ENCODE peak calls at places on chromosomes 12 and 14, in seven cellular contexts. G, S, R, V, A, P and D are unnamed samples.

GRCh38 chr14:104650057-104650980 is 39.1 kb upstream of the INF2 start:
- DNase-seq in G (no peak), S (peak; percentile 86), R (peak; percentile 66), V (peak; percentile 66), A (peak; percentile 69), P (no peak), D (no peak)

GRCh38 chr12:130422676-130423075 is 85.0 kb downstream of the PIWIL1 start:
- DNase-seq in G (no peak), S (no peak), R (no peak), V (no peak), A (no peak), P (no peak), D (no peak)

GRCh38 chr14:69285661-69286255 is 25.8 kb downstream of the GALNT16 start:
- DNase-seq in G (no peak), S (no peak), R (no peak), V (no peak), A (no peak), P (no peak), D (no peak)

GRCh38 chr12:65830305-65830704 is 6.0 kb downstream of the HMGA2 start:
- DNase-seq in G (no peak), S (no peak), R (peak; percentile 44), V (peak; percentile 67), A (no peak), P (no peak), D (no peak)

GRCh38 chr12:47651368-47652254 is 54.2 kb downstream of the RPAP3 start:
- DNase-seq in G (peak; percentile 77), S (peak; percentile 71), R (peak; percentile 79), V (peak; percentile 66), A (peak; percentile 59), P (peak; percentile 52), D (peak; percentile 26)

GRCh38 chr14:105131241-105131640 is 37.3 kb downstream of the JAG2 start:
- DNase-seq in G (no peak), S (no peak), R (no peak), V (no peak), A (no peak), P (no peak), D (no peak)

GRCh38 chr12:50799908-50800307 is 36.0 kb downstream of the ATF1 start:
- DNase-seq in G (no peak), S (no peak), R (peak; percentile 12), V (no peak), A (no peak), P (no peak), D (no peak)

GRCh38 chr14:81144811-81145598 is 75.8 kb downstream of the GTF2A1 start:
- DNase-seq in G (no peak), S (no peak), R (no peak), V (no peak), A (no peak), P (no peak), D (no peak)

GRCh38 chr14:30621354-30621953 is 665 bp upstream of the SCFD1 start:
- DNase-seq in G (no peak), S (peak; percentile 7), R (peak; percentile 46), V (no peak), A (no peak), P (no peak), D (no peak)

GRCh38 chr14:104594310-104595046 is 10.1 kb downstream of the TMEM179 start:
- DNase-seq in G (no peak), S (no peak), R (no peak), V (no peak), A (no peak), P (peak; percentile 19), D (no peak)

GRCh38 chr12:31231611-31232360 is 94.2 kb downstream of the SINHCAF start:
- DNase-seq in G (no peak), S (no peak), R (no peak), V (no peak), A (no peak), P (no peak), D (no peak)

GRCh38 chr12:44616385-44616784 is 259.7 kb downstream of the NELL2 start:
- DNase-seq in G (no peak), S (no peak), R (no peak), V (no peak), A (no peak), P (no peak), D (no peak)

GRCh38 chr14:22598099-22598895 is at the start of gene ABHD4:
- DNase-seq in G (peak; percentile 60), S (peak; percentile 90), R (peak; percentile 75), V (peak; percentile 79), A (peak; percentile 88), P (peak; percentile 89), D (no peak)
- TF ChIP-seq CTCF in G (no peak), S (no peak), R (no peak), V (no peak), A (no peak), P (no peak), D (peak; percentile 1)

GRCh38 chr12:6965026-6965661 is 5.3 kb downstream of the PHB2 start:
- DNase-seq in G (peak; percentile 86), S (peak; percentile 90), R (peak; percentile 93), V (peak; percentile 80), A (peak; percentile 91), P (peak; percentile 92), D (no peak)
- H3K4me3 ChIP-seq in G (no peak overlapping the region), S (no peak overlapping the region), R (no peak overlapping the region), V (no peak overlapping the region), A (peak overlapping the region; percentile 68), P (no peak overlapping the region), D (no peak overlapping the region)

DNA sequence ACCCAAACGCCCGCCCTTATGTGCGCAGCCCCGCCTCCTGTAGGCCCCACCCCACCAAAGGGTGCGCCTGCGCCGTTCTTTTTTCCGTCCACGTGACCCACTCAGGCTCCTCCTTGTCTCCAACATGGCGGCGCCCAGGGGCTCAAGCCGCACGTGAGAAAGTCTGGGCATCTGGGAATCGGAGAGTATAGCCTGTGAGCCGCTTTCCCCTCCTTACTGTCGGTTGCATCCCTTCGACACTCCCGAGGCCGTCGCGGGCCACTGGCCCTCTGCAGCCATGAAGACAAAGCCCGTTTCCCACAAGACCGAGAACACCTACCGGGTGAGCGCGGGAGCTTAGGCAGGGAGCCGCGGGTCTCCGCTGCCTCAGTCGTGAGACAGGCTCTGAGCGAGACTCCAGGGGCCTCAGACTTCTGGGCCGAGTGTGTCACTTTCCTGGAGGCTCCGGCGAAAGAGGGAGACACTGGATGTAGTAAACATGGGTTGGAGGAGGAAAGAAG is at the start of gene UTP20:
- DNase-seq in G (peak; percentile 93), S (peak; percentile 95), R (peak; percentile 91), V (peak; percentile 94), A (peak; percentile 94), P (peak; percentile 94), D (peak; percentile 63)
- TF ChIP-seq CTCF in G (no peak), S (no peak), R (no peak), V (no peak), A (peak; percentile 10), P (no peak), D (no peak)

GRCh38 chr14:61322799-61323290 is 1.5 kb downstream of the PRKCH start:
- DNase-seq in G (no peak), S (no peak), R (no peak), V (peak; percentile 80), A (no peak), P (no peak), D (no peak)
- H3K4me3 ChIP-seq in G (no peak overlapping the region), S (peak overlapping the region; percentile 67), R (peak overlapping the region; percentile 79), V (peak overlapping the region; percentile 68), A (peak overlapping the region; percentile 71), P (peak overlapping the region; percentile 37), D (peak overlapping the region; percentile 82)

GRCh38 chr12:109937371-109937770 is 37.3 kb downstream of the TCHP start:
- DNase-seq in G (no peak), S (no peak), R (no peak), V (peak; percentile 87), A (no peak), P (no peak), D (no peak)

GRCh38 chr12:109932878-109933503 is 32.9 kb downstream of the TCHP start:
- DNase-seq in G (no peak), S (no peak), R (no peak), V (no peak), A (no peak), P (no peak), D (no peak)

GRCh38 chr12:109930028-109930800 is 30.1 kb downstream of the TCHP start:
- DNase-seq in G (no peak), S (no peak), R (no peak), V (no peak), A (no peak), P (no peak), D (no peak)

GRCh38 chr12:109931143-109931542 is 31.1 kb downstream of the TCHP start:
- DNase-seq in G (no peak), S (no peak), R (no peak), V (no peak), A (no peak), P (no peak), D (no peak)

GRCh38 chr12:109934026-109934425 is 34.0 kb downstream of the TCHP start:
- DNase-seq in G (no peak), S (no peak), R (peak; percentile 37), V (peak; percentile 19), A (no peak), P (no peak), D (no peak)
- TF ChIP-seq CTCF in G (no peak), S (peak; percentile 30), R (peak; percentile 57), V (peak; percentile 15), A (no peak), P (no peak), D (peak; percentile 44)

GRCh38 chr14:51957950-51958349 is 31.4 kb upstream of the RTRAF start:
- DNase-seq in G (no peak), S (no peak), R (peak; percentile 88), V (peak; percentile 44), A (no peak), P (no peak), D (no peak)

GRCh38 chr14:51963164-51963733 is 26.1 kb upstream of the RTRAF start:
- DNase-seq in G (no peak), S (no peak), R (peak; percentile 78), V (peak; percentile 64), A (no peak), P (no peak), D (no peak)

GRCh38 chr14:51967521-51967920 is 21.8 kb upstream of the RTRAF start:
- DNase-seq in G (no peak), S (no peak), R (no peak), V (no peak), A (no peak), P (no peak), D (no peak)

GRCh38 chr14:51959928-51960327 is 29.4 kb upstream of the RTRAF start:
- DNase-seq in G (no peak), S (no peak), R (no peak), V (no peak), A (no peak), P (no peak), D (no peak)

DNA sequence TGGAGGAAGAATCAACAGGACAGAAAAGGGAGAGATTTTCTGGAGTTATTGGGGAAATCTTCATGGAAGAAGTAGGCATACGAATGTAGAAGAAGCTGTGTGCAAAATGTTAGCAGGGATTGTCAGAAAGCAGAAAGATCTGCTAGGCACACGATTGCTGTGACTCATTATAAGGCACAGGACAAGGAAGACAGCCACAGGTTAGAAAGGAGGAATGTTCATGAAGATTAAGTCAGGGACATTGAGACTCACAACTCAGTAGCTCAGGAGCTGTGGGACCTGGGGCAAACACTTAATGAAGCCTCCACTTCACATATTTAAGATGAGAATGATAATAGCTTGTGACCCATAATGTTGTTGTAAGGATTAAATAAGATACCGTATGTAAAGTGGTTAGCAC is 26.7 kb upstream of the RTRAF start:
- DNase-seq in G (no peak), S (no peak), R (peak; percentile 13), V (peak; percentile 49), A (no peak), P (no peak), D (no peak)
- H3K4me3 ChIP-seq in G (no peak overlapping the region), S (no peak overlapping the region), R (no peak overlapping the region), V (no peak overlapping the region), A (no peak overlapping the region), P (no peak overlapping the region), D (no peak overlapping the region)